ENCODE peak calls at places on chromosomes 7 and 10, in nine cellular contexts. W, D, M, V, B, Q, X, L and C are unnamed samples.

GRCh38 chr7:3975371-3975770 is 674.3 kb downstream of the SDK1 start:
- DNase-seq in W (no peak), D (no peak), M (no peak), V (no peak), B (no peak), Q (no peak), X (no peak), L (no peak), C (no peak)

GRCh38 chr7:76506081-76506440 is 4.3 kb upstream of the UPK3B start:
- DNase-seq in W (no peak), D (no peak), M (no peak), V (peak), B (no peak), Q (no peak), X (no peak), L (no peak), C (peak)

GRCh38 chr10:72375585-72375984 is 20.9 kb upstream of the DNAJB12 start:
- DNase-seq in W (peak), D (no peak), M (no peak), V (no peak), B (no peak), Q (no peak), X (no peak), L (no peak), C (no peak)

GRCh38 chr10:21517134-21517982 is 8.1 kb downstream of the SKIDA1 start:
- DNase-seq in W (peak), D (peak), M (peak), V (no peak), B (peak), Q (peak), X (no peak), L (peak), C (peak)

GRCh38 chr7:99019523-99020412 is 124.1 kb downstream of the SMURF1 start:
- DNase-seq in W (no peak), D (no peak), M (no peak), V (no peak), B (no peak), Q (no peak), X (no peak), L (peak), C (peak)

GRCh38 chr10:35712486-35712885 is 70.4 kb upstream of the FZD8 start:
- DNase-seq in W (no peak), D (no peak), M (no peak), V (no peak), B (no peak), Q (no peak), X (no peak), L (no peak), C (no peak)

GRCh38 chr10:71266147-71266917 is 52.7 kb upstream of the SLC29A3 start:
- DNase-seq in W (peak), D (no peak), M (peak), V (no peak), B (peak), Q (peak), X (peak), L (peak), C (peak)

GRCh38 chr10:63120554-63120953 is 12.6 kb upstream of the NRBF2 start:
- DNase-seq in W (no peak), D (no peak), M (no peak), V (no peak), B (peak), Q (peak), X (peak), L (no peak), C (peak)

GRCh38 chr7:135825406-135825805 is 76.8 kb upstream of the FAM180A start:
- DNase-seq in W (peak), D (no peak), M (no peak), V (no peak), B (peak), Q (no peak), X (no peak), L (no peak), C (no peak)

GRCh38 chr7:67917118-67917755 is 920.6 kb downstream of the TYW1 start:
- DNase-seq in W (peak), D (no peak), M (no peak), V (no peak), B (no peak), Q (no peak), X (no peak), L (no peak), C (no peak)

GRCh38 chr10:129031233-129032150 is 435.5 kb upstream of the MGMT start:
- DNase-seq in W (peak), D (peak), M (peak), V (peak), B (peak), Q (no peak), X (peak), L (no peak), C (peak)

GRCh38 chr7:17130281-17131059 is 168.0 kb upstream of the AHR start:
- DNase-seq in W (peak), D (no peak), M (no peak), V (no peak), B (peak), Q (peak), X (peak), L (no peak), C (peak)

GRCh38 chr10:74081192-74081803 is 69.3 kb downstream of the AP3M1 start:
- DNase-seq in W (peak), D (peak), M (peak), V (peak), B (peak), Q (peak), X (peak), L (no peak), C (peak)